ENCODE peak calls at places on chromosome 5, in seven cellular contexts. C is B cell, V is fibroblast of pulmonary artery, H is PC-9, L is heart right ventricle, Q is GM12864, N is HL-60. U is an unnamed sample.

GRCh38 chr5:53490747-53491146 is 10.3 kb downstream of the FST start:
- DNase-seq in C (no peak), N (no peak), Q (no peak), V (peak; percentile 68), L (no peak), H (no peak), U (no peak)

GRCh38 chr5:136132087-136132486 is 558 bp upstream of the SMAD5 start:
- DNase-seq in V (no peak), C (peak; percentile 22), L (peak; percentile 13), N (no peak), Q (no peak), H (no peak), U (no peak)

GRCh38 chr5:143515829-143516228 is 112.3 kb upstream of the NR3C1 start:
- DNase-seq in H (no peak), Q (no peak), N (no peak), V (no peak), L (peak; percentile 34), C (no peak), U (no peak)

GRCh38 chr5:156505101-156505500 is 178.1 kb downstream of the SGCD start:
- DNase-seq in L (no peak), Q (no peak), V (no peak), C (no peak), H (no peak), N (no peak), U (no peak)

GRCh38 chr5:150180241-150181027 is 9.4 kb upstream of the SLC6A7 start:
- DNase-seq in L (peak; percentile 75), N (peak; percentile 61), V (peak; percentile 30), C (no peak), H (no peak), Q (no peak), U (no peak)

GRCh38 chr5:885127-885442 is 7.5 kb downstream of the BRD9 start:
- DNase-seq in L (no peak), C (no peak), Q (no peak), N (no peak), H (no peak), V (no peak), U (no peak)

GRCh38 chr5:142545653-142546322 is 140.1 kb downstream of the FGF1 start:
- DNase-seq in Q (no peak), C (no peak), L (no peak), H (no peak), N (no peak), V (peak; percentile 92), U (no peak)

GRCh38 chr5:147098233-147098790 is 136.5 kb upstream of the STK32A start:
- DNase-seq in N (peak; percentile 5), C (no peak), L (no peak), Q (no peak), H (no peak), V (peak; percentile 64), U (peak; percentile 51)

GRCh38 chr5:91386120-91386519 is 3.0 kb upstream of the ARRDC3 start:
- DNase-seq in L (no peak), N (no peak), C (no peak), H (no peak), Q (no peak), V (no peak), U (no peak)

GRCh38 chr5:132971483-132972435 is 8.3 kb upstream of the AFF4 start:
- DNase-seq in C (no peak), Q (no peak), L (no peak), V (peak; percentile 52), H (peak; percentile 34), N (no peak), U (no peak)

GRCh38 chr5:68347549-68347948 is 132.0 kb downstream of the PIK3R1 start:
- DNase-seq in V (no peak), C (peak; percentile 10), N (peak; percentile 38), Q (no peak), L (no peak), H (no peak), U (no peak)

GRCh38 chr5:176388003-176388340 is 426 bp downstream of the NOP16 start:
- DNase-seq in C (no peak), V (no peak), H (no peak), L (no peak), N (peak; percentile 28), Q (no peak), U (peak; percentile 14)

GRCh38 chr5:114101153-114101552 is 260.7 kb upstream of the KCNN2 start:
- DNase-seq in N (peak; percentile 20), H (no peak), L (no peak), V (peak; percentile 70), Q (no peak), C (no peak), U (no peak)

GRCh38 chr5:151092750-151093149 is 11.9 kb upstream of the TNIP1 start:
- DNase-seq in N (peak; percentile 87), L (no peak), H (peak; percentile 50), Q (no peak), C (no peak), V (peak; percentile 72), U (no peak)

GRCh38 chr5:142922223-142922952 is 152.2 kb downstream of the ARHGAP26 start:
- DNase-seq in H (no peak), N (no peak), V (peak; percentile 79), C (peak; percentile 30), L (no peak), Q (no peak), U (no peak)

GRCh38 chr5:15260347-15261278 is 239.4 kb upstream of the FBXL7 start:
- DNase-seq in Q (no peak), V (peak; percentile 21), N (no peak), H (no peak), L (no peak), C (no peak), U (no peak)

GRCh38 chr5:61632064-61632463 is 300.0 kb downstream of the ZSWIM6 start:
- DNase-seq in H (no peak), N (no peak), C (no peak), L (no peak), V (no peak), Q (no peak), U (no peak)

GRCh38 chr5:173963867-173964429 is 25.0 kb upstream of the C5orf47 start:
- DNase-seq in V (no peak), H (peak; percentile 64), N (no peak), C (no peak), Q (no peak), L (no peak), U (peak; percentile 32)

GRCh38 chr5:176178789-176179188 is 59.4 kb upstream of the SIMC1 start:
- DNase-seq in L (no peak), N (no peak), H (no peak), Q (no peak), C (no peak), V (no peak), U (no peak)

GRCh38 chr5:127042593-127042992 is 12.2 kb upstream of the MARCHF3 start:
- DNase-seq in N (no peak), Q (no peak), V (peak; percentile 54), L (no peak), C (peak; percentile 16), H (no peak), U (no peak)

GRCh38 chr5:7714119-7714518 is 136.8 kb downstream of the CFAP90 start:
- DNase-seq in N (no peak), Q (no peak), L (no peak), H (no peak), V (no peak), C (no peak), U (no peak)

GRCh38 chr5:61783481-61783880 is 451.4 kb downstream of the ZSWIM6 start:
- DNase-seq in C (no peak), L (no peak), Q (no peak), H (no peak), V (no peak), N (no peak), U (no peak)

GRCh38 chr5:142079243-142079642 is 29.3 kb upstream of the NDFIP1 start:
- DNase-seq in N (no peak), C (no peak), Q (no peak), L (no peak), H (no peak), V (no peak), U (no peak)

GRCh38 chr5:109682383-109682782 is 7.3 kb upstream of the MAN2A1 start:
- DNase-seq in Q (no peak), V (no peak), H (no peak), C (no peak), N (no peak), L (no peak), U (no peak)

GRCh38 chr5:112417931-112418358 is 1.1 kb downstream of the EPB41L4A start:
- DNase-seq in Q (peak; percentile 55), N (no peak), C (peak; percentile 51), H (peak; percentile 8), V (peak; percentile 42), L (peak; percentile 61), U (no peak)

GRCh38 chr5:161580621-161581020 is 34.1 kb upstream of the GABRB2 start:
- DNase-seq in L (no peak), V (no peak), C (no peak), Q (no peak), H (no peak), N (no peak), U (no peak)
- TF ChIP-seq CTCF in L (no peak), V (no peak), C (no peak), Q (no peak), H (no peak), N (no peak), U (no peak)

DNA sequence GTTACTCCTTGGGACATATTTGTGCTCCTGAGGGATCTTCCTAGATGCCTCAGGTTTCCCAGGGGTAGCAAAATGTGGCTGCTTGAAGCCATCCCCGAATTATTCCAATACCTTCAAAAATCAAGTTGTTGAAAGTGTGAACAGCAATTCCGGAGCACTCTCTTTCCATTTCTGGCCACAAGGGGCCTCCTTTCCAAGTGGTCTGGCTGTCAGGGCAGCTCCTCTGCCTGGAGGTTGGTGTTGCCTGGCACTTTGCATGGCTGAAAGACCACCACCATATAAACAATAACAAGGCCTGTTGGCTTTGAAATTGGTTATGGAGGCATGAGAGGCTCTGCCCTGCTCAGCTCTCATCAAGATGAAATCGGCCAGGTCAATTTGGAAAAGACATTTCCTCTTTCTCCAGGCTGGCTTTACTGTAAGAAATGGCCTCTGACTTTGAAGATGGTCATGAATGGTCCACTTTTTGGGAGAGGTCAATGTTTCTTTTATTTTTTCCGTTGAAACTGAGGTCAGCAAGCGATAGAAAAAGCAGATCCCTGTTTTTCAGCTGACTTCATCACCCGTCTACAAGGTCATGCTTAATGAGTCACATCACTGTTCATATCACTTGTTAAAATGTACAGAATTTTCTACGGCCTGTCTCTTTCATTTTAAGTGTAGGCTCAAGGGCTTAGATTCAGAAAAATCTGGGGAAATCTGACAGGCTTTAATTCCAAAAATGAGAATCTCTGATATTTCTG is 481.1 kb upstream of the ZNF608 start:
- DNase-seq in H (no peak), C (no peak), N (no peak), Q (no peak), V (peak; percentile 41), L (no peak), U (peak; percentile 41)
- TF ChIP-seq CTCF in H (peak; percentile 66), C (no peak), N (no peak), Q (peak; percentile 72), V (peak; percentile 72), L (peak; percentile 50), U (peak; percentile 58)

GRCh38 chr5:77775773-77776605 is at the start of gene TBCA:
- DNase-seq in H (peak; percentile 93), L (peak; percentile 91), V (peak; percentile 95), Q (peak; percentile 78), C (peak; percentile 99), N (peak; percentile 72), U (peak; percentile 85)
- TF ChIP-seq CTCF in H (peak; percentile 39), L (peak; percentile 20), V (no peak), Q (peak; percentile 12), C (peak; percentile 42), N (no peak), U (peak; percentile 58)

DNA sequence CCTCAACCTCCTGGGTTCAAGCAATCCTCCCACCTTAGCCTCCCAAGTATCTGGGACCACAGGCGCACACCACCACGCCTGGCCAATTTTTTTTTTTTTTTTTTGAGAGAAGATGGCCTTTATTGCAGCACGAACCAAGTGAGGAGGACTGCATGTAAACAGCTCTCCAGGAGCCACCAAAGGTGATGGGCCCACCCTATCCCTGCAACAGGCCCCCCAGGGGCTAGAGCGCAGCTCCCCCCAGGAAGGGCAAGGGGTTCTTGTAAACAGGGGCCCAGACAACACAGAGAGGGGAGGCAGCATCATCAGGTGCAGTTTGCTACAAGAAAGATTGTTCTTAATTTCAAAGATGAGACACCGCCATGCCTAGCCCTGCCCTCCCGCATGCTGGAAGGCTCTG is 12.6 kb upstream of the EGR1 start:
- DNase-seq in V (no peak), L (no peak), Q (no peak), H (no peak), C (no peak), N (no peak), U (no peak)
- TF ChIP-seq CTCF in V (no peak), L (no peak), Q (no peak), H (no peak), C (no peak), N (no peak), U (no peak)